ENCODE peak calls at places on chromosomes 5 and 9, in six cellular contexts. Y is transverse colon, V is mesendoderm, N is A673, U is neuronal stem cell, K is right lobe of liver. F is an unnamed sample. For H3K4me1, the result is how much of the 10 kb centered on the place peaks cover.

GRCh38 chr5:113678924-113679575 is 165.6 kb downstream of the YTHDC2 start:
- DNase-seq in N (peak), Y (peak), K (no peak), U (peak), V (peak), F (peak)

GRCh38 chr9:100052375-100052774 is 46.4 kb downstream of the ERP44 start:
- DNase-seq in Y (no peak), U (no peak), N (peak), K (no peak), V (no peak), F (no peak)

GRCh38 chr5:1268666-1269065 is 26.2 kb downstream of the TERT start:
- DNase-seq in U (no peak), Y (no peak), N (no peak), V (no peak), K (no peak), F (no peak)

GRCh38 chr9:81628897-81629296 is 60.5 kb downstream of the TLE1 start:
- DNase-seq in U (no peak), K (no peak), N (no peak), V (no peak), Y (no peak), F (no peak)

GRCh38 chr5:177306674-177307543 is 3.3 kb downstream of the PRELID1 start:
- DNase-seq in N (no peak), U (no peak), V (peak), K (peak), Y (no peak), F (no peak)

GRCh38 chr9:15641301-15641700 is 88.5 kb downstream of the CCDC171 start:
- DNase-seq in N (no peak), U (no peak), Y (no peak), V (no peak), K (no peak), F (no peak)

GRCh38 chr5:76341935-76342334 is 61.1 kb upstream of the IQGAP2 start:
- DNase-seq in Y (no peak), U (no peak), V (no peak), N (no peak), K (no peak), F (no peak)

GRCh38 chr5:889075-889710 is 3.4 kb downstream of the BRD9 start:
- DNase-seq in V (no peak), N (no peak), K (no peak), U (no peak), Y (no peak), F (no peak)

GRCh38 chr9:31840702-31841101 is 543.7 kb upstream of the ACO1 start:
- DNase-seq in U (no peak), K (no peak), V (no peak), N (no peak), Y (no peak), F (no peak)

GRCh38 chr9:99720455-99721050 is 101.1 kb upstream of the NR4A3 start:
- DNase-seq in Y (no peak), N (no peak), U (no peak), V (no peak), K (no peak), F (peak)

GRCh38 chr5:95760291-95761191 is 29.4 kb downstream of the RHOBTB3 start:
- DNase-seq in U (no peak), K (no peak), Y (no peak), N (peak), V (peak), F (peak)

GRCh38 chr5:122287101-122287500 is 24.9 kb upstream of the SNCAIP start:
- DNase-seq in N (no peak), K (no peak), Y (no peak), V (no peak), U (no peak), F (no peak)

GRCh38 chr5:13478831-13479465 is 465.5 kb downstream of the DNAH5 start:
- DNase-seq in V (peak), U (peak), N (peak), Y (no peak), K (no peak), F (peak)

GRCh38 chr5:154714271-154714986 is 40.7 kb upstream of the LARP1 start:
- DNase-seq in V (no peak), K (no peak), N (peak), Y (peak), U (no peak), F (peak)

GRCh38 chr5:34618666-34619065 is 37.5 kb upstream of the RAI14 start:
- DNase-seq in U (no peak), K (no peak), V (no peak), N (no peak), Y (no peak), F (no peak)

GRCh38 chr5:142544946-142545652 is 140.8 kb downstream of the FGF1 start:
- DNase-seq in K (no peak), U (no peak), N (no peak), Y (no peak), V (peak), F (no peak)

GRCh38 chr9:101246691-101247090 is 138.1 kb downstream of the BAAT start:
- DNase-seq in N (no peak), V (no peak), Y (no peak), K (no peak), U (no peak), F (no peak)

GRCh38 chr9:133803028-133803585 is 65.0 kb upstream of the SARDH start:
- DNase-seq in Y (no peak), V (no peak), K (no peak), N (no peak), U (no peak), F (no peak)

GRCh38 chr9:131724678-131725077 is 15.2 kb downstream of the RAPGEF1 start:
- DNase-seq in K (no peak), U (no peak), Y (no peak), N (no peak), V (no peak), F (no peak)

GRCh38 chr5:95022967-95023695 is 261.8 kb downstream of the MCTP1 start:
- DNase-seq in K (no peak), Y (no peak), V (no peak), U (no peak), N (no peak), F (no peak)

GRCh38 chr9:135030711-135031245 is 56.7 kb upstream of the OLFM1 start:
- DNase-seq in V (no peak), K (no peak), N (peak), Y (no peak), U (no peak), F (no peak)

GRCh38 chr9:78807286-78807685 is 510.4 kb downstream of the PSAT1 start:
- DNase-seq in N (no peak), K (no peak), U (no peak), V (no peak), Y (no peak), F (no peak)

GRCh38 chr9:127161081-127161621 is 38.7 kb upstream of the ANGPTL2 start:
- DNase-seq in V (no peak), N (no peak), Y (no peak), U (no peak), K (no peak), F (no peak)

GRCh38 chr5:143713331-143714032 is 98.5 kb upstream of the HMHB1 start:
- DNase-seq in N (no peak), V (no peak), Y (no peak), K (no peak), U (no peak), F (no peak)

GRCh38 chr9:121187681-121188305 is 13.9 kb downstream of the RAB14 start:
- DNase-seq in N (no peak), Y (no peak), U (no peak), V (no peak), K (no peak), F (no peak)

GRCh38 chr9:121192518-121192917 is 9.2 kb downstream of the RAB14 start:
- DNase-seq in V (no peak), Y (no peak), K (no peak), N (no peak), U (no peak), F (no peak)

GRCh38 chr9:121191235-121191634 is 10.4 kb downstream of the RAB14 start:
- DNase-seq in V (no peak), N (no peak), U (no peak), K (no peak), Y (no peak), F (no peak)

GRCh38 chr9:121189006-121189405 is 12.7 kb downstream of the RAB14 start:
- DNase-seq in K (no peak), U (no peak), N (no peak), V (no peak), Y (no peak), F (no peak)

DNA sequence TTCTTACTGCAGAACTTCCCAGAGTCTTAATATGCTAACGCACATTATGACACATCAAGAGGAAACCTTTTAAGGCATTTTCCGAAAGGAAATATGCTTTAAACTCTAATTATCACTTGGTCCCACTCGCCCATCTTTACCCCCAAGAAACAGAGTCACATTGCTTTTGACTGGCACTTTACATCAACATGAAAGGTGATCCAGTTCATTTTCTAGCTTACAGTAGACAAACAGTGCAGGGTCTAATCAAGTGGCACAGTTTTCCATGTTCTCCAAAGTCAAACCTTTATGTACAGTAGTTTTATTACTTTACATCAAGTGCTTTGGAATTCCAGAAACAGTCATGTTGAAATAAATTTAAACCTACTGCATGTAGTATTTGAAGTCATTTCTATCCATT is 12.0 kb downstream of the RAB14 start:
- DNase-seq in V (no peak), K (no peak), Y (no peak), U (no peak), N (no peak), F (no peak)
- H3K4me1 ChIP-seq in V (under half), K (under half), Y (half or more), U (under half), N (half or more), F (under half)

DNA sequence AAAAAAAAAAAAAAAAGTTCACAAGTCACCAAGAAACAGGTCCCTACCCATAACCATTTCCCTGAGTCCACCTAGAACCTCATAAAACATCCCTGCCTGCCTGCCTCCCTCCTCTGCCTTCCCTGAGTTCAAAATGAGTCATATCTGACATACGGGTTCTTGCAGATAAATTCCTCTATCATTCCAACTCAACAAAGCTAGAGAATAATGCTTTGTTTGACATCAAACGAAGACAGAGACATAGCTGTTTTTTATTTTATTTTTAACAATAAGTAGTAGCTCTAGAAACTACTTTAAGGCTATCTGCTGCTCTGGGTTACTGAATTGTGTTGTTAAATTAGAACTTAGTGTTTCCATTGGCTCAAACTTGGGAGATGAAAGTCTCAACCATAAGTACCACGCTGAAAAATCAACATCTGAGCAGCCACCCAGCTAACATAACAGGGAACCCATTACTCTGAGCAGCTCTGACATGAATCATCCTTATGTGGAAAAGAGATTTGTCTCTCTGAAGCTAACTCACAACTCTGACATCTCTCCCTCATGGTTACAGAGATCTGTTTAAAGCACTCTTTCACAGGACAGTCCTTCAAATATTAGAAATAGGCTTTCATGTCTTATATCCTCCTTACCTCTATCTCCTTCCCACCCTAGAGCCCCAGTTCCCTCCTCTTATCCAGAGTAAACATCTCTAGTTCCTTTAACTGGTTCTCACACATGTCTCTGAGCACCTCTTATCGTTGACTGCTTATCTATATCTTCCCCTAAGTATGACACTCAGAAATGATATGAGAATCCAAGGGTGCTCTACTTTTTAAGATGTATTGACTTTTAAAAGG is 12.1 kb downstream of the TMEM245 start:
- DNase-seq in V (peak), K (no peak), Y (no peak), N (no peak), U (no peak), F (peak)
- H3K4me3 ChIP-seq in V (no peak), K (no peak), Y (no peak), N (no peak), U (no peak), F (no peak)

GRCh38 chr5:44388504-44389409 is 463 bp downstream of the FGF10 start:
- DNase-seq in Y (no peak), K (no peak), N (peak), V (peak), U (no peak), F (no peak)
- H3K4me1 ChIP-seq in Y (under half), K (under half), N (under half), V (under half), U (under half), F (under half)

GRCh38 chr9:121700831-121701419 is 49.5 kb downstream of the DAB2IP start:
- DNase-seq in N (no peak), Y (no peak), V (no peak), K (no peak), U (no peak), F (no peak)
- H3K4me3 ChIP-seq in N (no peak), Y (peak), V (no peak), K (no peak), U (no peak), F (no peak)

GRCh38 chr5:132422720-132423442 is 53.4 kb downstream of the SLC22A5 start:
- DNase-seq in K (peak), U (no peak), V (no peak), N (no peak), Y (peak), F (peak)
- H3K4me1 ChIP-seq in K (under half), U (under half), V (under half), N (half or more), Y (half or more), F (under half)

GRCh38 chr9:77647267-77647658 is 859 bp downstream of the GNA14 start:
- DNase-seq in N (no peak), K (no peak), V (no peak), U (no peak), Y (no peak), F (no peak)

GRCh38 chr9:77648458-77649108 is 461 bp upstream of the GNA14 start:
- DNase-seq in N (no peak), K (peak), Y (peak), V (peak), U (peak), F (peak)

GRCh38 chr9:77651203-77651602 is 3.1 kb upstream of the GNA14 start:
- DNase-seq in N (no peak), K (no peak), V (peak), U (no peak), Y (no peak), F (no peak)

GRCh38 chr9:77649109-77649812 is 1.1 kb upstream of the GNA14 start:
- DNase-seq in Y (no peak), K (no peak), V (peak), N (peak), U (no peak), F (peak)

DNA sequence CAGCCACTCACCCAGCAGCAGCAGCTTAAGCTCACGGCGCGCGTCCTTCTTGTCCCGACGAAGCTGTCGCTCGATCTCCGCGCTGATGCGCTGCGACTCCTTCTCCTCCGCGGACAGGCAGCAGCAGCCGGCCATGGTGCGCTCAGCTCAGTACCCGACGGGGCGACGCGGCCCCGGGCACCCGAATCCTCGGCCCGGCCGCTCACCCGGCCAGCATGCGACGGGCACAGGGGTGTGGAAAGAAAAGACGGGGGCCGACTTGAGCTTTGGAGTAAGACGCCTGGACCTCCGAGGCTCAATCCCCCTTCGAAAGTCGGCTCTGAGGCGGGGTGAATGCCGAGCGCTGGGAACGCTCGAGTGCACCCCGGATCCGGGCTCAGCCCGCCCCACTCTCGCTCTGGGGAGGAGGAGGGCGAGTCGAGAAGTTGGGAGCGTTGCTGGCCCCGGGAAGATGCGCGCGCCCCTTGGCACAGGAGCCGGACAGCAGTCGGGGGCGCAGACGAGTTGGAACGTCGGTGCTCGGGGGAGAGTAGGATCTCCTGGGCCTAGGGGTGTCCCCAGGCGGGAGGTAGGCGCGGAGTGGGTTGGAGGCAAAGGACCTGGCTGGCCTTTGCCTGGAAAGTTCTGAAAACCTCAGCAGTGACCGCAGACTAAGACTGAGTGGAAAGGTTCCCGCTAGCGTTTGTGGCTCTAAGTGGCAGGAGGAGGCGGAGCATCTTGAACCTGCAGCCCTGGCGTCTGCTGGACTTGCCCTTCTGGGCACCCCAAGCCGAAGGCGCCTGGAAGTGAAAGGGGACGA is at the start of gene GNA14:
- DNase-seq in Y (peak), V (peak), N (no peak), U (peak), K (peak), F (peak)
- H3K4me3 ChIP-seq in Y (peak), V (peak), N (no peak), U (no peak), K (peak), F (peak)

GRCh38 chr9:93974151-93974550 is 19.0 kb upstream of the BARX1 start:
- DNase-seq in N (no peak), V (no peak), U (no peak), Y (no peak), K (no peak), F (no peak)

GRCh38 chr9:93978498-93978897 is 23.3 kb upstream of the BARX1 start:
- DNase-seq in Y (no peak), N (no peak), V (no peak), K (no peak), U (no peak), F (no peak)

GRCh38 chr9:93976081-93976480 is 20.9 kb upstream of the BARX1 start:
- DNase-seq in N (no peak), U (no peak), Y (no peak), K (no peak), V (no peak), F (no peak)

GRCh38 chr9:93976973-93977372 is 21.8 kb upstream of the BARX1 start:
- DNase-seq in Y (no peak), K (no peak), N (no peak), V (peak), U (no peak), F (no peak)
- H3K4me1 ChIP-seq in Y (under half), K (under half), N (under half), V (under half), U (under half), F (under half)

DNA sequence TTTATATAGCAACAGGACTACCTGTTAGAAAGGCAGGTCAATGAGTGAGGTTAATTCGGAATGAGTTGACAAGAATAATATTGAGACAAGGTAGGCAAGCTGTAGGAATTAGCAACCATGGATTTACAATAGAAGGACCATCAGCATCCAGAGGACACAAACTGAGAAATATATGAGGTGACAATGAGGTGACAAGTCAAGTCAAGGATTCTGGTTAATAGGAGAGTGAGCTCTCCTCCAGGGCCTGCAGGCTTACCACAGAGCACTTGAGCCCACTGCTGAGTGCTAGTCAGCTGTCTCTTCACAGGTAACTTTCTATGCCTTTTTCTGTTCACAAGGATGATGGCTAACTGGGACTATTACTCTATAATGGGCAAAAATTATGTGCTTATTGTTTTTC is 227.2 kb downstream of the MRPS30 start:
- DNase-seq in Y (no peak), N (no peak), U (no peak), K (no peak), V (peak), F (no peak)
- H3K4me3 ChIP-seq in Y (no peak), N (no peak), U (no peak), K (no peak), V (no peak), F (no peak)

GRCh38 chr5:88396126-88396525 is 127.5 kb upstream of the TMEM161B start:
- DNase-seq in Y (no peak), K (no peak), U (no peak), V (no peak), N (no peak), F (no peak)

GRCh38 chr5:88393721-88394530 is 125.3 kb upstream of the TMEM161B start:
- DNase-seq in U (no peak), Y (no peak), V (no peak), K (no peak), N (no peak), F (no peak)

GRCh38 chr5:88393082-88393481 is 124.4 kb upstream of the TMEM161B start:
- DNase-seq in V (peak), U (no peak), N (no peak), K (no peak), Y (no peak), F (no peak)

GRCh38 chr5:88396635-88397285 is 128.1 kb upstream of the TMEM161B start:
- DNase-seq in U (no peak), V (peak), Y (no peak), N (no peak), K (no peak), F (no peak)

DNA sequence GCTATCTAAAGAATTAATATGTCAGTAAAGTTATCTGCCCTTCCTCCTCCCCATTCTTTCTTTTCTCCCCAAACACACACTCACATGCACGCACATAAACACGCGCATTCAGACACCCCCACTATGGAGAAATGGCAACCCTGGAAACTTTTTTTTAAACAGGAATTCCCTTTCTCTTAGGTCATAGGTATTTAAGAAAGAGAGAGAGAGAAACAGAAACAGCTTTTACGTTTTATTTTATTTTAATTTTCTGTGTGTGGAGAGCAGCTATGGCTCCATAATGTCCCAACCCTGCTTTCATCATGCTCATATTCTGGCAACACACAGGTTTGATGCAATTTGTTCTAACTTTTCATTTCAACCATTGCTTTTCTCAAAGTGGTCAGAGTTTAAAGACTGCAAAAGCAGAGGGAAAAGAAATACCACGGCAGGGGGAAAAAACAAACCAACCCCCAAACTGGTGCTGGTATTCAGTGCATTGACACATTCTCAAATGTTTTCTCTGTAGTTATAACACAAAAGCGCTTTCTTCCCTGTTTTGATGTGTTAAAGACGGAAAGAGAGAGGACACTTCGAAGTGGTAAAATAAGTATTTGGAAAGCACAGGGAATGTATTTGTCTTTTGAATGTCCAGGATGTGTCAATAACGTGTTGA is 126.0 kb upstream of the TMEM161B start:
- DNase-seq in K (no peak), U (no peak), N (no peak), Y (no peak), V (peak), F (no peak)
- H3K4me1 ChIP-seq in K (under half), U (half or more), N (under half), Y (under half), V (under half), F (under half)